ENCODE peak calls at places on chromosomes 11 and 22, in nine cellular contexts. I, D, N, L, E, H, Z, W and Y are unnamed samples.

GRCh38 chr11:17219016-17219415 is 11.2 kb upstream of the PIK3C2A start:
- DNase-seq in I (no peak), D (no peak), N (no peak), L (no peak), E (no peak), H (no peak), Z (no peak), W (no peak), Y (no peak)

GRCh38 chr11:75246673-75247350 is 6.2 kb downstream of the TPBGL start:
- DNase-seq in I (no peak), D (no peak), N (no peak), L (no peak), E (no peak), H (no peak), Z (no peak), W (no peak), Y (no peak)

GRCh38 chr11:79088967-79089366 is 351.9 kb downstream of the TENM4 start:
- DNase-seq in I (no peak), D (no peak), N (no peak), L (no peak), E (no peak), H (no peak), Z (no peak), W (no peak), Y (no peak)

GRCh38 chr22:43199541-43199940 is 12.6 kb upstream of the TTLL12 start:
- DNase-seq in I (no peak), D (no peak), N (no peak), L (no peak), E (no peak), H (no peak), Z (no peak), W (no peak), Y (no peak)

GRCh38 chr22:20663137-20663828 is 110.6 kb upstream of the SERPIND1 start:
- DNase-seq in I (no peak), D (no peak), N (no peak), L (no peak), E (no peak), H (no peak), Z (no peak), W (no peak), Y (no peak)

GRCh38 chr11:117287668-117288067 is 3.5 kb upstream of the BACE1-AS start:
- DNase-seq in I (no peak), D (no peak), N (no peak), L (no peak), E (no peak), H (no peak), Z (no peak), W (no peak), Y (no peak)

GRCh38 chr22:48300877-48301276 is 1526.8 kb downstream of the BRD1 start:
- DNase-seq in I (no peak), D (no peak), N (no peak), L (no peak), E (no peak), H (no peak), Z (no peak), W (no peak), Y (no peak)

GRCh38 chr11:119999220-119999619 is 138.7 kb downstream of the TRIM29 start:
- DNase-seq in I (no peak), D (no peak), N (no peak), L (no peak), E (no peak), H (no peak), Z (no peak), W (no peak), Y (no peak)

GRCh38 chr22:40023226-40023925 is 28.6 kb downstream of the FAM83F start:
- DNase-seq in I (no peak), D (no peak), N (no peak), L (no peak), E (no peak), H (no peak), Z (no peak), W (no peak), Y (no peak)

GRCh38 chr11:18934195-18934808 is 4.9 kb downstream of the MRGPRX1 start:
- DNase-seq in I (no peak), D (no peak), N (no peak), L (no peak), E (no peak), H (no peak), Z (no peak), W (no peak), Y (no peak)

GRCh38 chr22:20165421-20165820 is 14.6 kb upstream of the CCDC188 start:
- DNase-seq in I (no peak), D (no peak), N (no peak), L (no peak), E (no peak), H (no peak), Z (no peak), W (no peak), Y (no peak)

GRCh38 chr22:23774922-23775436 is 2.3 kb downstream of the MMP11 start:
- DNase-seq in I (no peak), D (no peak), N (no peak), L (no peak), E (no peak), H (no peak), Z (peak), W (no peak), Y (no peak)

GRCh38 chr11:82980292-82980691 is 78.8 kb downstream of the DDIAS start:
- DNase-seq in I (no peak), D (no peak), N (no peak), L (peak), E (peak), H (no peak), Z (peak), W (no peak), Y (peak)

GRCh38 chr11:66087148-66087908 is 17.3 kb downstream of the PACS1 start:
- DNase-seq in I (no peak), D (no peak), N (no peak), L (no peak), E (no peak), H (no peak), Z (no peak), W (no peak), Y (no peak)